ENCODE peak calls at places on chromosomes 1 and 21, in seven cellular contexts. One of them, this sample, is unnamed.

GRCh38 chr1:3068400-3069361 is at the start of gene PRDM16:
- DNase-seq in NCI-H1105 treated with DMSO at 0.1 percent for 48 hours: peak
- DNase-seq in HuH-7.5: peak
- DNase-seq in astrocyte of the spinal cord: peak
- DNase-seq in Right ventricle myocardium inferior: no peak
- DNase-seq in stimulated activated CD8-positive, alpha-beta memory T cell treated with anti-CD3 and anti-CD28 coated beads, Interleukin-2, amount 100 ng/mL, for 48 hours: no peak
- DNase-seq in activated CD4-positive, alpha-beta T cell treated with anti-CD3 and anti-CD28 coated beads, Interleukin-2, amount 50 U/mL, for 4 hours: no peak
- DNase-seq in this sample: peak

GRCh38 chr1:226511296-226511695 is 37.3 kb upstream of the STUM start:
- DNase-seq in NCI-H1105 treated with DMSO at 0.1 percent for 48 hours: no peak
- DNase-seq in HuH-7.5: no peak
- DNase-seq in astrocyte of the spinal cord: no peak
- DNase-seq in Right ventricle myocardium inferior: no peak
- DNase-seq in stimulated activated CD8-positive, alpha-beta memory T cell treated with anti-CD3 and anti-CD28 coated beads, Interleukin-2, amount 100 ng/mL, for 48 hours: no peak
- DNase-seq in activated CD4-positive, alpha-beta T cell treated with anti-CD3 and anti-CD28 coated beads, Interleukin-2, amount 50 U/mL, for 4 hours: no peak
- DNase-seq in this sample: no peak

GRCh38 chr1:65483993-65484754 is 63.7 kb downstream of the LEPR start:
- DNase-seq in NCI-H1105 treated with DMSO at 0.1 percent for 48 hours: no peak
- DNase-seq in HuH-7.5: no peak
- DNase-seq in astrocyte of the spinal cord: no peak
- DNase-seq in Right ventricle myocardium inferior: no peak
- DNase-seq in stimulated activated CD8-positive, alpha-beta memory T cell treated with anti-CD3 and anti-CD28 coated beads, Interleukin-2, amount 100 ng/mL, for 48 hours: no peak
- DNase-seq in activated CD4-positive, alpha-beta T cell treated with anti-CD3 and anti-CD28 coated beads, Interleukin-2, amount 50 U/mL, for 4 hours: no peak
- DNase-seq in this sample: no peak

GRCh38 chr1:9493326-9493725 is 45.9 kb upstream of the SLC25A33 start:
- DNase-seq in NCI-H1105 treated with DMSO at 0.1 percent for 48 hours: no peak
- DNase-seq in HuH-7.5: no peak
- DNase-seq in astrocyte of the spinal cord: no peak
- DNase-seq in Right ventricle myocardium inferior: no peak
- DNase-seq in stimulated activated CD8-positive, alpha-beta memory T cell treated with anti-CD3 and anti-CD28 coated beads, Interleukin-2, amount 100 ng/mL, for 48 hours: no peak
- DNase-seq in activated CD4-positive, alpha-beta T cell treated with anti-CD3 and anti-CD28 coated beads, Interleukin-2, amount 50 U/mL, for 4 hours: no peak
- DNase-seq in this sample: no peak

GRCh38 chr1:204218552-204218951 is 4.8 kb upstream of the GOLT1A start:
- DNase-seq in NCI-H1105 treated with DMSO at 0.1 percent for 48 hours: no peak
- DNase-seq in HuH-7.5: no peak
- DNase-seq in astrocyte of the spinal cord: no peak
- DNase-seq in Right ventricle myocardium inferior: no peak
- DNase-seq in stimulated activated CD8-positive, alpha-beta memory T cell treated with anti-CD3 and anti-CD28 coated beads, Interleukin-2, amount 100 ng/mL, for 48 hours: no peak
- DNase-seq in activated CD4-positive, alpha-beta T cell treated with anti-CD3 and anti-CD28 coated beads, Interleukin-2, amount 50 U/mL, for 4 hours: no peak
- DNase-seq in this sample: no peak

GRCh38 chr1:40848530-40849189 is 13.5 kb downstream of the CITED4 start:
- DNase-seq in NCI-H1105 treated with DMSO at 0.1 percent for 48 hours: peak
- DNase-seq in HuH-7.5: peak
- DNase-seq in astrocyte of the spinal cord: peak
- DNase-seq in Right ventricle myocardium inferior: no peak
- DNase-seq in stimulated activated CD8-positive, alpha-beta memory T cell treated with anti-CD3 and anti-CD28 coated beads, Interleukin-2, amount 100 ng/mL, for 48 hours: no peak
- DNase-seq in activated CD4-positive, alpha-beta T cell treated with anti-CD3 and anti-CD28 coated beads, Interleukin-2, amount 50 U/mL, for 4 hours: no peak
- DNase-seq in this sample: no peak

GRCh38 chr1:193846881-193847280 is 660.5 kb upstream of the B3GALT2 start:
- DNase-seq in NCI-H1105 treated with DMSO at 0.1 percent for 48 hours: no peak
- DNase-seq in HuH-7.5: no peak
- DNase-seq in astrocyte of the spinal cord: peak
- DNase-seq in Right ventricle myocardium inferior: no peak
- DNase-seq in stimulated activated CD8-positive, alpha-beta memory T cell treated with anti-CD3 and anti-CD28 coated beads, Interleukin-2, amount 100 ng/mL, for 48 hours: no peak
- DNase-seq in activated CD4-positive, alpha-beta T cell treated with anti-CD3 and anti-CD28 coated beads, Interleukin-2, amount 50 U/mL, for 4 hours: no peak
- DNase-seq in this sample: no peak

GRCh38 chr1:94279048-94279447 is 41.7 kb upstream of the ARHGAP29 start:
- DNase-seq in NCI-H1105 treated with DMSO at 0.1 percent for 48 hours: no peak
- DNase-seq in HuH-7.5: no peak
- DNase-seq in astrocyte of the spinal cord: no peak
- DNase-seq in Right ventricle myocardium inferior: no peak
- DNase-seq in stimulated activated CD8-positive, alpha-beta memory T cell treated with anti-CD3 and anti-CD28 coated beads, Interleukin-2, amount 100 ng/mL, for 48 hours: no peak
- DNase-seq in activated CD4-positive, alpha-beta T cell treated with anti-CD3 and anti-CD28 coated beads, Interleukin-2, amount 50 U/mL, for 4 hours: no peak
- DNase-seq in this sample: no peak

GRCh38 chr1:116475850-116476218 is 95.0 kb downstream of the CD58 start:
- DNase-seq in NCI-H1105 treated with DMSO at 0.1 percent for 48 hours: no peak
- DNase-seq in HuH-7.5: no peak
- DNase-seq in astrocyte of the spinal cord: no peak
- DNase-seq in Right ventricle myocardium inferior: no peak
- DNase-seq in stimulated activated CD8-positive, alpha-beta memory T cell treated with anti-CD3 and anti-CD28 coated beads, Interleukin-2, amount 100 ng/mL, for 48 hours: no peak
- DNase-seq in activated CD4-positive, alpha-beta T cell treated with anti-CD3 and anti-CD28 coated beads, Interleukin-2, amount 50 U/mL, for 4 hours: no peak
- DNase-seq in this sample: no peak

GRCh38 chr1:42148166-42148565 is 5.0 kb upstream of the GUCA2B start:
- DNase-seq in NCI-H1105 treated with DMSO at 0.1 percent for 48 hours: no peak
- DNase-seq in HuH-7.5: no peak
- DNase-seq in astrocyte of the spinal cord: no peak
- DNase-seq in Right ventricle myocardium inferior: no peak
- DNase-seq in stimulated activated CD8-positive, alpha-beta memory T cell treated with anti-CD3 and anti-CD28 coated beads, Interleukin-2, amount 100 ng/mL, for 48 hours: no peak
- DNase-seq in activated CD4-positive, alpha-beta T cell treated with anti-CD3 and anti-CD28 coated beads, Interleukin-2, amount 50 U/mL, for 4 hours: no peak
- DNase-seq in this sample: no peak

GRCh38 chr1:15158506-15159165 is 5.1 kb downstream of the TMEM51 start:
- DNase-seq in NCI-H1105 treated with DMSO at 0.1 percent for 48 hours: no peak
- DNase-seq in HuH-7.5: no peak
- DNase-seq in astrocyte of the spinal cord: peak
- DNase-seq in Right ventricle myocardium inferior: no peak
- DNase-seq in stimulated activated CD8-positive, alpha-beta memory T cell treated with anti-CD3 and anti-CD28 coated beads, Interleukin-2, amount 100 ng/mL, for 48 hours: no peak
- DNase-seq in activated CD4-positive, alpha-beta T cell treated with anti-CD3 and anti-CD28 coated beads, Interleukin-2, amount 50 U/mL, for 4 hours: no peak
- DNase-seq in this sample: no peak

GRCh38 chr1:36966242-36966641 is 68.1 kb downstream of the GRIK3 start:
- DNase-seq in NCI-H1105 treated with DMSO at 0.1 percent for 48 hours: no peak
- DNase-seq in HuH-7.5: no peak
- DNase-seq in astrocyte of the spinal cord: no peak
- DNase-seq in Right ventricle myocardium inferior: peak
- DNase-seq in stimulated activated CD8-positive, alpha-beta memory T cell treated with anti-CD3 and anti-CD28 coated beads, Interleukin-2, amount 100 ng/mL, for 48 hours: no peak
- DNase-seq in activated CD4-positive, alpha-beta T cell treated with anti-CD3 and anti-CD28 coated beads, Interleukin-2, amount 50 U/mL, for 4 hours: no peak
- DNase-seq in this sample: no peak

GRCh38 chr1:197065549-197065948 is 1.5 kb downstream of the F13B start:
- DNase-seq in NCI-H1105 treated with DMSO at 0.1 percent for 48 hours: no peak
- DNase-seq in HuH-7.5: no peak
- DNase-seq in astrocyte of the spinal cord: peak
- DNase-seq in Right ventricle myocardium inferior: no peak
- DNase-seq in stimulated activated CD8-positive, alpha-beta memory T cell treated with anti-CD3 and anti-CD28 coated beads, Interleukin-2, amount 100 ng/mL, for 48 hours: no peak
- DNase-seq in activated CD4-positive, alpha-beta T cell treated with anti-CD3 and anti-CD28 coated beads, Interleukin-2, amount 50 U/mL, for 4 hours: no peak
- DNase-seq in this sample: no peak

GRCh38 chr1:83704350-83704749 is 294.6 kb downstream of the TTLL7 start:
- DNase-seq in NCI-H1105 treated with DMSO at 0.1 percent for 48 hours: no peak
- DNase-seq in HuH-7.5: no peak
- DNase-seq in astrocyte of the spinal cord: no peak
- DNase-seq in Right ventricle myocardium inferior: no peak
- DNase-seq in stimulated activated CD8-positive, alpha-beta memory T cell treated with anti-CD3 and anti-CD28 coated beads, Interleukin-2, amount 100 ng/mL, for 48 hours: no peak
- DNase-seq in activated CD4-positive, alpha-beta T cell treated with anti-CD3 and anti-CD28 coated beads, Interleukin-2, amount 50 U/mL, for 4 hours: no peak
- DNase-seq in this sample: no peak

GRCh38 chr1:208857471-208857870 is 613.3 kb upstream of the PLXNA2 start:
- DNase-seq in NCI-H1105 treated with DMSO at 0.1 percent for 48 hours: no peak
- DNase-seq in HuH-7.5: no peak
- DNase-seq in astrocyte of the spinal cord: no peak
- DNase-seq in Right ventricle myocardium inferior: no peak
- DNase-seq in stimulated activated CD8-positive, alpha-beta memory T cell treated with anti-CD3 and anti-CD28 coated beads, Interleukin-2, amount 100 ng/mL, for 48 hours: no peak
- DNase-seq in activated CD4-positive, alpha-beta T cell treated with anti-CD3 and anti-CD28 coated beads, Interleukin-2, amount 50 U/mL, for 4 hours: no peak
- DNase-seq in this sample: no peak

GRCh38 chr1:18793164-18793563 is 66.3 kb downstream of the TAS1R2 start:
- DNase-seq in NCI-H1105 treated with DMSO at 0.1 percent for 48 hours: no peak
- DNase-seq in HuH-7.5: no peak
- DNase-seq in astrocyte of the spinal cord: no peak
- DNase-seq in Right ventricle myocardium inferior: no peak
- DNase-seq in stimulated activated CD8-positive, alpha-beta memory T cell treated with anti-CD3 and anti-CD28 coated beads, Interleukin-2, amount 100 ng/mL, for 48 hours: no peak
- DNase-seq in activated CD4-positive, alpha-beta T cell treated with anti-CD3 and anti-CD28 coated beads, Interleukin-2, amount 50 U/mL, for 4 hours: no peak
- DNase-seq in this sample: no peak

GRCh38 chr1:248872752-248873408 is 14.0 kb upstream of the ZNF692 start:
- DNase-seq in NCI-H1105 treated with DMSO at 0.1 percent for 48 hours: peak
- DNase-seq in HuH-7.5: peak
- DNase-seq in astrocyte of the spinal cord: peak
- DNase-seq in Right ventricle myocardium inferior: no peak
- DNase-seq in stimulated activated CD8-positive, alpha-beta memory T cell treated with anti-CD3 and anti-CD28 coated beads, Interleukin-2, amount 100 ng/mL, for 48 hours: no peak
- DNase-seq in activated CD4-positive, alpha-beta T cell treated with anti-CD3 and anti-CD28 coated beads, Interleukin-2, amount 50 U/mL, for 4 hours: peak
- DNase-seq in this sample: no peak

GRCh38 chr21:17798796-17799195 is 20.4 kb downstream of the C21orf91 start:
- DNase-seq in NCI-H1105 treated with DMSO at 0.1 percent for 48 hours: no peak
- DNase-seq in HuH-7.5: no peak
- DNase-seq in astrocyte of the spinal cord: no peak
- DNase-seq in Right ventricle myocardium inferior: no peak
- DNase-seq in stimulated activated CD8-positive, alpha-beta memory T cell treated with anti-CD3 and anti-CD28 coated beads, Interleukin-2, amount 100 ng/mL, for 48 hours: no peak
- DNase-seq in activated CD4-positive, alpha-beta T cell treated with anti-CD3 and anti-CD28 coated beads, Interleukin-2, amount 50 U/mL, for 4 hours: no peak
- DNase-seq in this sample: no peak

GRCh38 chr21:35420658-35421057 is 371.6 kb upstream of the RUNX1 start:
- DNase-seq in NCI-H1105 treated with DMSO at 0.1 percent for 48 hours: no peak
- DNase-seq in HuH-7.5: no peak
- DNase-seq in astrocyte of the spinal cord: no peak
- DNase-seq in Right ventricle myocardium inferior: no peak
- DNase-seq in stimulated activated CD8-positive, alpha-beta memory T cell treated with anti-CD3 and anti-CD28 coated beads, Interleukin-2, amount 100 ng/mL, for 48 hours: no peak
- DNase-seq in activated CD4-positive, alpha-beta T cell treated with anti-CD3 and anti-CD28 coated beads, Interleukin-2, amount 50 U/mL, for 4 hours: no peak
- DNase-seq in this sample: no peak

GRCh38 chr21:28439852-28440251 is 552.8 kb downstream of the LTN1 start:
- DNase-seq in NCI-H1105 treated with DMSO at 0.1 percent for 48 hours: no peak
- DNase-seq in HuH-7.5: no peak
- DNase-seq in astrocyte of the spinal cord: no peak
- DNase-seq in Right ventricle myocardium inferior: no peak
- DNase-seq in stimulated activated CD8-positive, alpha-beta memory T cell treated with anti-CD3 and anti-CD28 coated beads, Interleukin-2, amount 100 ng/mL, for 48 hours: no peak
- DNase-seq in activated CD4-positive, alpha-beta T cell treated with anti-CD3 and anti-CD28 coated beads, Interleukin-2, amount 50 U/mL, for 4 hours: no peak
- DNase-seq in this sample: no peak

GRCh38 chr1:180235077-180235501 is 5.0 kb downstream of the LHX4 start:
- DNase-seq in NCI-H1105 treated with DMSO at 0.1 percent for 48 hours: no peak
- DNase-seq in HuH-7.5: no peak
- DNase-seq in astrocyte of the spinal cord: no peak
- DNase-seq in Right ventricle myocardium inferior: peak
- DNase-seq in stimulated activated CD8-positive, alpha-beta memory T cell treated with anti-CD3 and anti-CD28 coated beads, Interleukin-2, amount 100 ng/mL, for 48 hours: no peak
- DNase-seq in activated CD4-positive, alpha-beta T cell treated with anti-CD3 and anti-CD28 coated beads, Interleukin-2, amount 50 U/mL, for 4 hours: no peak
- DNase-seq in this sample: no peak

GRCh38 chr1:245096330-245097066 is 58.3 kb upstream of the KIF26B start:
- DNase-seq in NCI-H1105 treated with DMSO at 0.1 percent for 48 hours: no peak
- DNase-seq in HuH-7.5: no peak
- DNase-seq in astrocyte of the spinal cord: no peak
- DNase-seq in Right ventricle myocardium inferior: no peak
- DNase-seq in stimulated activated CD8-positive, alpha-beta memory T cell treated with anti-CD3 and anti-CD28 coated beads, Interleukin-2, amount 100 ng/mL, for 48 hours: no peak
- DNase-seq in activated CD4-positive, alpha-beta T cell treated with anti-CD3 and anti-CD28 coated beads, Interleukin-2, amount 50 U/mL, for 4 hours: no peak
- DNase-seq in this sample: no peak